ENCODE peak calls at places on chromosome 11, in eight cellular contexts. X is MM.1S; R is fibroblast of the conjunctiva; M is endothelial cell; K is NCI-H510A treated with DMSO at 0.1 percent for 48 hours; F is activated CD4-positive, alpha-beta T cell treated with anti-CD3 and anti-CD28 coated beads, Interleukin-2, amount 50 U/mL, for 24 hours; I is stimulated activated CD4-positive, alpha-beta T cell treated with anti-CD3 and anti-CD28 coated beads, Interleukin-15, amount 100 ng/mL, for 1 hour; A is T-helper 2 cell. H is an unnamed sample.
A peak's percentile ranks its signal among the peaks of the same experiment; 100 is the strongest.

GRCh38 chr11:47466701-47467250 is 17.8 kb upstream of the RAPSN start:
- DNase-seq in M (peak; percentile 26), I (no peak), R (peak; percentile 60), F (no peak), K (no peak), X (no peak), A (no peak), H (peak; percentile 46)

GRCh38 chr11:120225372-120225909 is 14.5 kb upstream of the POU2F3 start:
- DNase-seq in I (no peak), R (no peak), X (no peak), K (no peak), F (no peak), M (no peak), A (no peak), H (no peak)

GRCh38 chr11:1138053-1138452 is 19.7 kb upstream of the MUC5AC start:
- DNase-seq in K (no peak), I (no peak), A (no peak), X (no peak), M (no peak), R (no peak), F (no peak), H (no peak)

GRCh38 chr11:1776944-1777715 is 13.4 kb upstream of the CTSD start:
- DNase-seq in I (no peak), R (no peak), X (no peak), M (no peak), A (no peak), K (no peak), F (no peak), H (no peak)

GRCh38 chr11:30481816-30482215 is 104.3 kb downstream of the MPPED2 start:
- DNase-seq in F (no peak), R (no peak), M (no peak), A (no peak), X (no peak), K (no peak), I (no peak), H (no peak)

GRCh38 chr11:120182790-120183491 is 27.9 kb upstream of the OAF start:
- DNase-seq in I (no peak), F (no peak), R (no peak), K (no peak), M (peak; percentile 65), A (no peak), X (no peak), H (peak; percentile 78)

GRCh38 chr11:119343726-119344125 is 2.8 kb downstream of the MFRP start:
- DNase-seq in I (no peak), A (no peak), K (no peak), F (no peak), R (no peak), X (no peak), M (no peak), H (no peak)

GRCh38 chr11:1500466-1501420 is 14.2 kb upstream of the MOB2 start:
- DNase-seq in K (no peak), I (no peak), R (no peak), X (no peak), M (no peak), A (no peak), F (no peak), H (no peak)

GRCh38 chr11:126495806-126496205 is 140.3 kb downstream of the ST3GAL4 start:
- DNase-seq in F (no peak), M (no peak), X (no peak), A (no peak), K (no peak), I (no peak), R (no peak), H (no peak)

GRCh38 chr11:68684385-68685356 is at the start of gene GAL:
- DNase-seq in R (no peak), A (no peak), F (no peak), X (no peak), I (no peak), M (peak; percentile 29), K (peak; percentile 14), H (no peak)

GRCh38 chr11:75768909-75769771 is 562 bp downstream of the DGAT2 start:
- DNase-seq in K (no peak), M (no peak), F (no peak), R (no peak), X (no peak), I (no peak), A (no peak), H (no peak)

GRCh38 chr11:117820516-117820915 is 4.0 kb downstream of the FXYD2 start:
- DNase-seq in A (no peak), I (no peak), F (no peak), M (no peak), X (no peak), K (no peak), R (no peak), H (no peak)

GRCh38 chr11:122192634-122193245 is 76.7 kb upstream of the BLID start:
- DNase-seq in I (no peak), M (no peak), R (no peak), X (no peak), A (no peak), K (no peak), F (no peak), H (no peak)

GRCh38 chr11:60782393-60783140 is 2.6 kb upstream of the MS4A10 start:
- DNase-seq in X (no peak), I (no peak), R (no peak), A (no peak), F (no peak), M (no peak), K (no peak), H (no peak)